ENCODE peak calls at places on chromosomes 13 and 19, in ten cellular contexts. S, K, R, V, E, X, P, L, W and H are unnamed samples.

GRCh38 chr13:41006296-41006695 is 12.8 kb downstream of the ELF1 start:
- DNase-seq in S (no peak), K (no peak), R (no peak), V (no peak), E (no peak), X (no peak), P (peak; percentile 54), L (no peak), W (no peak), H (no peak)

GRCh38 chr19:6412111-6412999 is 12.3 kb downstream of the KHSRP start:
- DNase-seq in S (peak; percentile 56), K (peak; percentile 61), R (no peak), V (no peak), E (no peak), X (no peak), P (peak; percentile 65), L (no peak), W (no peak), H (peak; percentile 60)

GRCh38 chr19:17645339-17645963 is 42.7 kb downstream of the UNC13A start:
- DNase-seq in S (peak; percentile 15), K (no peak), R (no peak), V (no peak), E (no peak), X (no peak), P (no peak), L (no peak), W (no peak), H (no peak)

GRCh38 chr13:110233181-110233641 is 73.7 kb downstream of the COL4A1 start:
- DNase-seq in S (peak; percentile 74), K (no peak), R (peak; percentile 29), V (peak; percentile 90), E (no peak), X (peak; percentile 88), P (no peak), L (peak; percentile 66), W (peak; percentile 48), H (no peak)

GRCh38 chr19:55005684-55006488 is 32.2 kb downstream of the GP6 start:
- DNase-seq in S (no peak), K (no peak), R (no peak), V (no peak), E (peak; percentile 87), X (no peak), P (peak; percentile 94), L (no peak), W (no peak), H (peak; percentile 36)

GRCh38 chr13:23793711-23794110 is 95.5 kb downstream of the MIPEP start:
- DNase-seq in S (no peak), K (no peak), R (no peak), V (no peak), E (no peak), X (no peak), P (no peak), L (no peak), W (no peak), H (no peak)

GRCh38 chr19:13814550-13814949 is 19.3 kb downstream of the ZSWIM4 start:
- DNase-seq in S (no peak), K (no peak), R (no peak), V (no peak), E (no peak), X (no peak), P (no peak), L (no peak), W (no peak), H (no peak)

GRCh38 chr19:35013820-35014754 is 14.0 kb downstream of the GRAMD1A start:
- DNase-seq in S (no peak), K (no peak), R (no peak), V (no peak), E (no peak), X (no peak), P (no peak), L (no peak), W (no peak), H (peak; percentile 75)

GRCh38 chr13:36341718-36342117 is 4.5 kb downstream of the SPART start:
- DNase-seq in S (no peak), K (no peak), R (no peak), V (no peak), E (peak; percentile 54), X (no peak), P (no peak), L (no peak), W (no peak), H (no peak)

GRCh38 chr13:113297370-113297871 is 382 bp downstream of the LAMP1 start:
- DNase-seq in S (no peak), K (no peak), R (no peak), V (peak; percentile 72), E (peak; percentile 49), X (no peak), P (peak; percentile 40), L (peak; percentile 25), W (no peak), H (peak; percentile 11)

GRCh38 chr19:48630289-48631036 is 6.7 kb downstream of the DBP start:
- DNase-seq in S (peak; percentile 84), K (peak; percentile 95), R (peak; percentile 88), V (peak; percentile 81), E (no peak), X (peak; percentile 87), P (no peak), L (peak; percentile 85), W (no peak), H (no peak)
- TF ChIP-seq CTCF in S (no peak), K (no peak), R (peak; percentile 35), V (no peak), E (no peak), X (peak; percentile 55), P (no peak), L (peak; percentile 53), W (no peak), H (no peak)

GRCh38 chr19:42201489-42202289 is 15.8 kb downstream of the DEDD2 start:
- DNase-seq in S (no peak), K (peak; percentile 45), R (no peak), V (peak; percentile 73), E (no peak), X (no peak), P (no peak), L (peak; percentile 43), W (no peak), H (no peak)

GRCh38 chr19:42202290-42202867 is 15.1 kb downstream of the DEDD2 start:
- DNase-seq in S (no peak), K (no peak), R (no peak), V (no peak), E (no peak), X (no peak), P (no peak), L (no peak), W (no peak), H (no peak)

GRCh38 chr19:42206871-42207755 is 10.4 kb downstream of the DEDD2 start:
- DNase-seq in S (no peak), K (no peak), R (no peak), V (no peak), E (peak; percentile 71), X (no peak), P (peak; percentile 71), L (no peak), W (no peak), H (no peak)

GRCh38 chr19:42203700-42204099 is 13.8 kb downstream of the DEDD2 start:
- DNase-seq in S (no peak), K (no peak), R (no peak), V (no peak), E (no peak), X (no peak), P (no peak), L (no peak), W (no peak), H (no peak)

DNA sequence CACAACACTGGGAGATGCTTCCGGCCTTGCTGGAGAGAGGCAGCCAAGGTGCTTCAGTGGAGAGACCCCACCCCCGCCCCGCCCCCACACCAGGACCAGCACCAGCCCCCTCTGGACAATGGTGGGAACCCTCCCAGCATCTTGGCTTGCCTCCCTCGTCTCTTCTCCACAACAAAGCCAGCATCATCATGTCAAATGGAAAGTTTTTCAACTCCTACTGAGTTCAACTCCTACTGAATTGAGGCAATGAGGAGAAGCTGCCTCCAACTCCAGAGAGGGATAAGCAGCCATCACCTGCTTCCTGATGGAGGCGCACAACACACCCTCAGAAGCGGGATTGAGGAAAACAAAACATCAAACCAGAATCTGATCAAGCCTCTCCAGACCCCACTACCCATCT is 12.8 kb downstream of the DEDD2 start:
- DNase-seq in S (no peak), K (no peak), R (no peak), V (no peak), E (no peak), X (no peak), P (no peak), L (no peak), W (no peak), H (no peak)
- H3K27ac ChIP-seq in S (no peak overlapping the region), K (no peak overlapping the region), R (no peak overlapping the region), V (no peak overlapping the region), E (no peak overlapping the region), X (no peak overlapping the region), P (no peak overlapping the region), L (no peak overlapping the region), W (no peak overlapping the region), H (no peak overlapping the region)

DNA sequence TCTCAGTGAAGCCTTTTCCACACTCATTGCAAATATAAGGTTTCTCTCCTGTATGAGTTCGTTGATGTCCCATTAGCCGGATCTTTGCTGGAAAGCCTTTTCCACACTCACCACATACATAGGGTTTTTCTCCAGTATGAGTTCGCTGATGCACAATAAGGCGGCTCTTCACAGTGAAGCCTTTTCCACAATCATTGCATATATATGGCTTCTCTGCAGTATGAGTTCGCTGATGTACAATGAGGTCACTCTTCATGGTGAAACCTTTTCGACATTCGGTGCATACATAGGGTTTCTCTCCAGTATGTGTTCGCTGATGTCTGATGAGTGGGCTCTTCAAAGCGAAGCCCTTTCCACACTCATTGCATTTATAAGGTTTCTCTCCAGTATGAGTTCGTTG is 6.8 kb upstream of the ZNF350 start:
- DNase-seq in S (no peak), K (no peak), R (no peak), V (no peak), E (no peak), X (no peak), P (no peak), L (no peak), W (no peak), H (no peak)
- H3K9me3 ChIP-seq in S (peaks cover 94% of the 10 kb centered on the region), K (peaks cover 83% of the 10 kb centered on the region), R (peaks cover 96% of the 10 kb centered on the region), V (peaks cover 99% of the 10 kb centered on the region), E (peaks cover 61% of the 10 kb centered on the region), X (peaks cover 29% of the 10 kb centered on the region), P (peaks cover 21% of the 10 kb centered on the region), L (peaks cover 100% of the 10 kb centered on the region), W (peaks cover 88% of the 10 kb centered on the region), H (peaks cover 98% of the 10 kb centered on the region)

GRCh38 chr13:20190481-20191310 is 2.0 kb downstream of the GJB2 start:
- DNase-seq in S (no peak), K (no peak), R (no peak), V (no peak), E (peak; percentile 85), X (no peak), P (no peak), L (no peak), W (no peak), H (no peak)

GRCh38 chr13:20186771-20187170 is 6.0 kb downstream of the GJB2 start:
- DNase-seq in S (no peak), K (no peak), R (no peak), V (no peak), E (no peak), X (no peak), P (no peak), L (no peak), W (no peak), H (no peak)

GRCh38 chr13:20191902-20192469 is 752 bp downstream of the GJB2 start:
- DNase-seq in S (no peak), K (peak; percentile 53), R (no peak), V (no peak), E (peak; percentile 56), X (no peak), P (no peak), L (no peak), W (no peak), H (no peak)

GRCh38 chr13:20191311-20191901 is 1.3 kb downstream of the GJB2 start:
- DNase-seq in S (no peak), K (no peak), R (no peak), V (no peak), E (no peak), X (no peak), P (no peak), L (no peak), W (no peak), H (no peak)

GRCh38 chr13:20188649-20189553 is 3.8 kb downstream of the GJB2 start:
- DNase-seq in S (no peak), K (no peak), R (no peak), V (no peak), E (no peak), X (no peak), P (peak; percentile 48), L (no peak), W (no peak), H (no peak)
- TF ChIP-seq CTCF in S (no peak), K (no peak), R (peak; percentile 30), V (no peak), E (no peak), X (no peak), P (peak; percentile 69), L (no peak), W (no peak), H (no peak)